ENCODE peak calls at places on chromosomes 2 and 18, in eight cellular contexts. Y is left ventricle myocardium superior; N is tibial artery; L is foreskin melanocyte; Z is activated naive CD8-positive, alpha-beta T cell treated with anti-CD3 and anti-CD28 coated beads, Interleukin-2, amount 50 U/mL, for 24 hours; B is activated CD8-positive, alpha-beta memory T cell treated with anti-CD3 and anti-CD28 coated beads for 1 hour; E is NCI-H446; X is psoas muscle. M is an unnamed sample.

GRCh38 chr2:31387850-31388249 is 26.7 kb downstream of the XDH start:
- DNase-seq in B (no peak), N (no peak), E (no peak), L (no peak), Z (no peak), Y (no peak), X (no peak), M (no peak)

GRCh38 chr2:138780451-138780880 is 276 bp upstream of the NXPH2 start:
- DNase-seq in Z (no peak), N (no peak), L (no peak), Y (no peak), X (no peak), E (peak), B (no peak), M (no peak)

GRCh38 chr2:43221660-43222471 is 4.5 kb downstream of the ZFP36L2 start:
- DNase-seq in X (peak), N (peak), B (peak), Z (peak), Y (peak), E (peak), L (peak), M (peak)

GRCh38 chr2:194819367-194819766 is 837.7 kb upstream of the SLC39A10 start:
- DNase-seq in L (no peak), X (no peak), B (no peak), Y (no peak), Z (no peak), E (peak), N (no peak), M (no peak)

GRCh38 chr2:25825238-25825637 is 53.0 kb downstream of the ASXL2 start:
- DNase-seq in X (no peak), L (no peak), N (no peak), Z (peak), B (peak), Y (no peak), E (no peak), M (no peak)

GRCh38 chr2:85913854-85914524 is 25.2 kb upstream of the ST3GAL5 start:
- DNase-seq in L (no peak), Z (no peak), B (no peak), X (no peak), E (no peak), N (peak), Y (no peak), M (no peak)

GRCh38 chr2:42693013-42693575 is 70.8 kb downstream of the OXER1 start:
- DNase-seq in L (no peak), B (no peak), E (no peak), X (no peak), Z (no peak), Y (no peak), N (no peak), M (no peak)

GRCh38 chr2:49686897-49687442 is 532.7 kb upstream of the FSHR start:
- DNase-seq in Y (no peak), N (no peak), X (no peak), L (no peak), B (no peak), Z (no peak), E (no peak), M (no peak)

GRCh38 chr2:68837164-68837860 is 33.9 kb downstream of the BMP10 start:
- DNase-seq in E (peak), X (peak), L (no peak), B (peak), N (peak), Y (peak), Z (peak), M (no peak)

GRCh38 chr2:173076557-173077345 is 1.1 kb downstream of the MAP3K20 start:
- DNase-seq in E (peak), Z (peak), Y (peak), N (peak), L (peak), X (peak), B (no peak), M (peak)

GRCh38 chr2:20542761-20543578 is 96.1 kb downstream of the RHOB start:
- DNase-seq in B (no peak), Y (no peak), E (peak), N (no peak), Z (no peak), X (peak), L (no peak), M (no peak)

GRCh38 chr2:217208867-217209266 is 349.0 kb upstream of the TNP1 start:
- DNase-seq in L (no peak), N (no peak), X (no peak), B (no peak), Y (no peak), E (no peak), Z (no peak), M (no peak)

GRCh38 chr2:86274918-86275275 is 62.5 kb downstream of the REEP1 start:
- DNase-seq in X (no peak), E (peak), B (no peak), N (no peak), Y (peak), L (no peak), Z (no peak), M (peak)

GRCh38 chr2:219178377-219179175 is 501 bp downstream of the RETREG2 start:
- DNase-seq in Z (peak), N (peak), X (no peak), B (no peak), E (no peak), Y (peak), L (no peak), M (peak)

GRCh38 chr2:145095641-145096435 is 575.9 kb upstream of the ZEB2 start:
- DNase-seq in N (no peak), Y (no peak), Z (no peak), B (no peak), E (no peak), L (peak), X (no peak), M (no peak)

GRCh38 chr2:237171396-237171795 is 85.7 kb downstream of the COPS8 start:
- DNase-seq in N (peak), B (no peak), X (no peak), Y (no peak), E (peak), Z (no peak), L (peak), M (no peak)

GRCh38 chr18:22552254-22552653 is 134.5 kb upstream of the CTAGE1 start:
- DNase-seq in B (no peak), X (no peak), N (no peak), Y (no peak), E (no peak), L (no peak), Z (no peak), M (no peak)

GRCh38 chr2:161709428-161709827 is 85.2 kb downstream of the SLC4A10 start:
- DNase-seq in B (no peak), L (no peak), N (no peak), Z (no peak), E (no peak), X (no peak), Y (no peak), M (no peak)

GRCh38 chr2:69950241-69950640 is 11.2 kb downstream of the ASPRV1 start:
- DNase-seq in L (no peak), E (no peak), N (no peak), Y (no peak), Z (no peak), B (no peak), X (no peak), M (no peak)

GRCh38 chr2:20604957-20605381 is 45.9 kb downstream of the HS1BP3 start:
- DNase-seq in X (peak), E (peak), B (no peak), Y (no peak), N (peak), Z (no peak), L (no peak), M (no peak)

GRCh38 chr2:155600296-155600695 is 732.2 kb downstream of the NR4A2 start:
- DNase-seq in N (no peak), E (no peak), X (no peak), Z (no peak), B (no peak), Y (no peak), L (no peak), M (no peak)

GRCh38 chr2:34307636-34308035 is 708.5 kb upstream of the FAM98A start:
- DNase-seq in L (no peak), B (no peak), Z (no peak), E (no peak), X (no peak), N (no peak), Y (no peak), M (no peak)

GRCh38 chr2:16739778-16740581 is 74.3 kb upstream of the CYRIA start:
- DNase-seq in Z (no peak), X (peak), B (no peak), Y (peak), L (no peak), N (no peak), E (no peak), M (no peak)

GRCh38 chr18:75827781-75828274 is 400.3 kb upstream of the SMIM21 start:
- DNase-seq in E (no peak), X (no peak), N (no peak), Y (no peak), L (no peak), Z (no peak), B (no peak), M (no peak)

GRCh38 chr2:218516614-218517013 is 51.5 kb downstream of the USP37 start:
- DNase-seq in X (no peak), N (no peak), Y (no peak), L (no peak), Z (no peak), E (no peak), B (no peak), M (peak)

GRCh38 chr2:46824611-46825010 is 91.0 kb downstream of the MCFD2 start:
- DNase-seq in X (no peak), L (no peak), Y (no peak), Z (no peak), B (no peak), N (peak), E (no peak), M (no peak)

GRCh38 chr2:128178650-128179460 is 87.9 kb downstream of the UGGT1 start:
- DNase-seq in X (peak), Z (peak), E (peak), Y (peak), B (no peak), N (no peak), L (no peak), M (peak)